ENCODE peak calls at places on chromosomes 4 and X, in ten cellular contexts. One of them, this sample, is unnamed.

GRCh38 chr4:72286185-72286584 is 254.4 kb downstream of the NPFFR2 start:
- DNase-seq in fibroblast of lung: peak
- DNase-seq in mammary epithelial cell: peak
- DNase-seq in ovary: no peak
- DNase-seq in astrocyte: peak
- DNase-seq in thoracic aorta: no peak
- DNase-seq in PC-3: peak
- DNase-seq in adrenal gland: no peak
- DNase-seq in left ventricle myocardium inferior: no peak
- DNase-seq in psoas muscle: no peak
- DNase-seq in this sample: no peak

GRCh38 chr4:114237997-114238396 is 258.6 kb upstream of the ARSJ start:
- DNase-seq in psoas muscle: no peak
- DNase-seq in left ventricle myocardium inferior: no peak
- DNase-seq in ovary: no peak
- DNase-seq in PC-3: no peak
- DNase-seq in adrenal gland: no peak
- DNase-seq in fibroblast of lung: no peak
- DNase-seq in mammary epithelial cell: no peak
- DNase-seq in astrocyte: no peak
- DNase-seq in thoracic aorta: no peak
- DNase-seq in this sample: no peak

GRCh38 chr4:54139332-54139731 is 39.4 kb downstream of the GSX2 start:
- DNase-seq in ovary: no peak
- DNase-seq in PC-3: no peak
- DNase-seq in psoas muscle: no peak
- DNase-seq in fibroblast of lung: no peak
- DNase-seq in mammary epithelial cell: no peak
- DNase-seq in astrocyte: no peak
- DNase-seq in adrenal gland: no peak
- DNase-seq in left ventricle myocardium inferior: peak
- DNase-seq in thoracic aorta: no peak
- DNase-seq in this sample: no peak

GRCh38 chr4:68267433-68267944 is 22.0 kb upstream of the TMPRSS11B start:
- DNase-seq in psoas muscle: no peak
- DNase-seq in thoracic aorta: no peak
- DNase-seq in PC-3: peak
- DNase-seq in fibroblast of lung: peak
- DNase-seq in astrocyte: peak
- DNase-seq in ovary: no peak
- DNase-seq in left ventricle myocardium inferior: no peak
- DNase-seq in mammary epithelial cell: peak
- DNase-seq in adrenal gland: no peak
- DNase-seq in this sample: peak

GRCh38 chrX:54397113-54397512 is 39.3 kb upstream of the WNK3 start:
- DNase-seq in mammary epithelial cell: peak
- DNase-seq in thoracic aorta: no peak
- DNase-seq in adrenal gland: no peak
- DNase-seq in fibroblast of lung: peak
- DNase-seq in astrocyte: no peak
- DNase-seq in left ventricle myocardium inferior: no peak
- DNase-seq in PC-3: no peak
- DNase-seq in ovary: no peak
- DNase-seq in psoas muscle: no peak
- DNase-seq in this sample: no peak

GRCh38 chr4:7365472-7366179 is 69.1 kb downstream of the PSAPL1 start:
- DNase-seq in psoas muscle: no peak
- DNase-seq in thoracic aorta: no peak
- DNase-seq in left ventricle myocardium inferior: peak
- DNase-seq in astrocyte: no peak
- DNase-seq in adrenal gland: no peak
- DNase-seq in PC-3: no peak
- DNase-seq in fibroblast of lung: no peak
- DNase-seq in mammary epithelial cell: no peak
- DNase-seq in ovary: no peak
- DNase-seq in this sample: no peak

GRCh38 chrX:75229774-75230173 is 44.1 kb upstream of the UPRT start:
- DNase-seq in adrenal gland: no peak
- DNase-seq in psoas muscle: no peak
- DNase-seq in mammary epithelial cell: no peak
- DNase-seq in PC-3: no peak
- DNase-seq in fibroblast of lung: no peak
- DNase-seq in astrocyte: no peak
- DNase-seq in left ventricle myocardium inferior: no peak
- DNase-seq in thoracic aorta: no peak
- DNase-seq in ovary: no peak
- DNase-seq in this sample: no peak

GRCh38 chrX:67636532-67636931 is 92.7 kb downstream of the AR start:
- DNase-seq in left ventricle myocardium inferior: no peak
- DNase-seq in astrocyte: peak
- DNase-seq in ovary: no peak
- DNase-seq in fibroblast of lung: peak
- DNase-seq in psoas muscle: no peak
- DNase-seq in mammary epithelial cell: no peak
- DNase-seq in PC-3: no peak
- DNase-seq in adrenal gland: no peak
- DNase-seq in thoracic aorta: no peak
- DNase-seq in this sample: peak

GRCh38 chr4:22343606-22344005 is 172.3 kb downstream of the ADGRA3 start:
- DNase-seq in ovary: no peak
- DNase-seq in fibroblast of lung: no peak
- DNase-seq in mammary epithelial cell: peak
- DNase-seq in psoas muscle: no peak
- DNase-seq in adrenal gland: no peak
- DNase-seq in astrocyte: no peak
- DNase-seq in PC-3: no peak
- DNase-seq in thoracic aorta: no peak
- DNase-seq in left ventricle myocardium inferior: no peak
- DNase-seq in this sample: no peak

GRCh38 chrX:72532371-72532770 is 40.3 kb downstream of the HDAC8 start:
- DNase-seq in mammary epithelial cell: no peak
- DNase-seq in fibroblast of lung: no peak
- DNase-seq in thoracic aorta: no peak
- DNase-seq in PC-3: no peak
- DNase-seq in adrenal gland: no peak
- DNase-seq in astrocyte: no peak
- DNase-seq in ovary: no peak
- DNase-seq in psoas muscle: no peak
- DNase-seq in left ventricle myocardium inferior: no peak
- DNase-seq in this sample: peak

GRCh38 chr4:1169171-1169671 is 3.2 kb downstream of the SPON2 start:
- DNase-seq in mammary epithelial cell: no peak
- DNase-seq in psoas muscle: no peak
- DNase-seq in PC-3: no peak
- DNase-seq in adrenal gland: no peak
- DNase-seq in fibroblast of lung: no peak
- DNase-seq in left ventricle myocardium inferior: no peak
- DNase-seq in thoracic aorta: no peak
- DNase-seq in ovary: peak
- DNase-seq in astrocyte: no peak
- DNase-seq in this sample: no peak

GRCh38 chr4:76420311-76420710 is 630 bp downstream of the CCDC158 start:
- DNase-seq in mammary epithelial cell: no peak
- DNase-seq in adrenal gland: no peak
- DNase-seq in PC-3: no peak
- DNase-seq in fibroblast of lung: no peak
- DNase-seq in ovary: no peak
- DNase-seq in psoas muscle: no peak
- DNase-seq in astrocyte: no peak
- DNase-seq in left ventricle myocardium inferior: no peak
- DNase-seq in thoracic aorta: no peak
- DNase-seq in this sample: no peak

GRCh38 chr4:128484896-128485295 is 197.3 kb upstream of the PGRMC2 start:
- DNase-seq in fibroblast of lung: no peak
- DNase-seq in left ventricle myocardium inferior: no peak
- DNase-seq in thoracic aorta: no peak
- DNase-seq in PC-3: no peak
- DNase-seq in astrocyte: no peak
- DNase-seq in adrenal gland: no peak
- DNase-seq in psoas muscle: no peak
- DNase-seq in ovary: no peak
- DNase-seq in mammary epithelial cell: no peak
- DNase-seq in this sample: no peak

GRCh38 chr4:101944649-101945048 is 154.1 kb downstream of the BANK1 start:
- DNase-seq in fibroblast of lung: peak
- DNase-seq in adrenal gland: no peak
- DNase-seq in psoas muscle: no peak
- DNase-seq in astrocyte: peak
- DNase-seq in thoracic aorta: no peak
- DNase-seq in PC-3: peak
- DNase-seq in left ventricle myocardium inferior: no peak
- DNase-seq in ovary: no peak
- DNase-seq in mammary epithelial cell: peak
- DNase-seq in this sample: peak

GRCh38 chr4:83390965-83391364 is 56.3 kb upstream of the HPSE start:
- DNase-seq in ovary: no peak
- DNase-seq in mammary epithelial cell: no peak
- DNase-seq in adrenal gland: no peak
- DNase-seq in psoas muscle: no peak
- DNase-seq in left ventricle myocardium inferior: no peak
- DNase-seq in thoracic aorta: no peak
- DNase-seq in fibroblast of lung: no peak
- DNase-seq in astrocyte: no peak
- DNase-seq in PC-3: no peak
- DNase-seq in this sample: no peak

DNA sequence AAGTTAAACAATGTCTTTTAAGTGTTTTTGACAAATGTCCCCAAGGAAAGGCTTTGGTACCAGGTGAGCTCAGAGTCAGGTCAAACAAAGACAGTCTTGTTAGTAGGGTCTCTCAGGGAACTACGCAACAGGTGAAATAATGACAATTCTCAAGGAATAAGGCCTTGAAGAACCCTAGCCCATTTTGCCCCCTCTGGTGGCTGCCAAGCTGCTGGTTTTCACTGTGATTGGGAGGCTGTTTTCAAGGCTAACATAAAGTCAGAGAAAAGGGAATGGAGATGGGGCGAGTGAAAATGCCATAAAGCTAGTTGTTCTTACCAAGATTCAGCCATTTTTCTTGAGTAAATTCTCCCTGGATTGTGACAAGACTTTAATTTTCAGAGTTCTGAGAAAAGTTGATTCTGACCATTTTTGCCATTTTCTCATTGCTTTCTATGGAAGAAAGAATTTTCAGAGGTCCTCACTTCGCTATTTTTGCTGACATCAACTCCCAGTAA is 58.7 kb downstream of the RWDD4 start:
- DNase-seq in adrenal gland: no peak
- DNase-seq in left ventricle myocardium inferior: no peak
- DNase-seq in ovary: no peak
- DNase-seq in astrocyte: no peak
- DNase-seq in psoas muscle: no peak
- DNase-seq in PC-3: peak
- DNase-seq in mammary epithelial cell: no peak
- DNase-seq in fibroblast of lung: no peak
- DNase-seq in thoracic aorta: no peak
- DNase-seq in this sample: peak
- TF ChIP-seq CTCF in adrenal gland: peak
- TF ChIP-seq CTCF in left ventricle myocardium inferior: peak
- TF ChIP-seq CTCF in ovary: no peak
- TF ChIP-seq CTCF in astrocyte: peak
- TF ChIP-seq CTCF in psoas muscle: no peak
- TF ChIP-seq CTCF in PC-3: peak
- TF ChIP-seq CTCF in mammary epithelial cell: peak
- TF ChIP-seq CTCF in fibroblast of lung: peak
- TF ChIP-seq CTCF in thoracic aorta: no peak
- TF ChIP-seq CTCF in this sample: peak

GRCh38 chrX:132483951-132484350 is 4.9 kb downstream of the MBNL3 start:
- DNase-seq in psoas muscle: no peak
- DNase-seq in adrenal gland: no peak
- DNase-seq in left ventricle myocardium inferior: no peak
- DNase-seq in ovary: no peak
- DNase-seq in PC-3: no peak
- DNase-seq in fibroblast of lung: no peak
- DNase-seq in astrocyte: no peak
- DNase-seq in mammary epithelial cell: no peak
- DNase-seq in thoracic aorta: no peak
- DNase-seq in this sample: no peak
- H3K27ac ChIP-seq in psoas muscle: no peak
- H3K27ac ChIP-seq in adrenal gland: no peak
- H3K27ac ChIP-seq in left ventricle myocardium inferior: no peak
- H3K27ac ChIP-seq in ovary: no peak
- H3K27ac ChIP-seq in PC-3: no peak
- H3K27ac ChIP-seq in fibroblast of lung: no peak
- H3K27ac ChIP-seq in astrocyte: no peak
- H3K27ac ChIP-seq in mammary epithelial cell: no peak
- H3K27ac ChIP-seq in thoracic aorta: no peak
- H3K27ac ChIP-seq in this sample: no peak

GRCh38 chrX:80334583-80334982 is 85.7 kb upstream of the TENT5D start:
- DNase-seq in mammary epithelial cell: no peak
- DNase-seq in astrocyte: no peak
- DNase-seq in adrenal gland: no peak
- DNase-seq in left ventricle myocardium inferior: no peak
- DNase-seq in fibroblast of lung: no peak
- DNase-seq in ovary: no peak
- DNase-seq in psoas muscle: no peak
- DNase-seq in thoracic aorta: no peak
- DNase-seq in PC-3: no peak
- DNase-seq in this sample: no peak
- H3K4me3 ChIP-seq in mammary epithelial cell: peak
- H3K4me3 ChIP-seq in astrocyte: peak
- H3K4me3 ChIP-seq in adrenal gland: no peak
- H3K4me3 ChIP-seq in left ventricle myocardium inferior: peak
- H3K4me3 ChIP-seq in fibroblast of lung: peak
- H3K4me3 ChIP-seq in ovary: peak
- H3K4me3 ChIP-seq in psoas muscle: peak
- H3K4me3 ChIP-seq in thoracic aorta: peak
- H3K4me3 ChIP-seq in PC-3: peak
- H3K4me3 ChIP-seq in this sample: no peak

GRCh38 chrX:119036369-119037029 is 36.3 kb upstream of the CT47C1 start:
- DNase-seq in mammary epithelial cell: no peak
- DNase-seq in ovary: no peak
- DNase-seq in adrenal gland: no peak
- DNase-seq in astrocyte: no peak
- DNase-seq in PC-3: peak
- DNase-seq in psoas muscle: no peak
- DNase-seq in fibroblast of lung: no peak
- DNase-seq in thoracic aorta: no peak
- DNase-seq in left ventricle myocardium inferior: no peak
- DNase-seq in this sample: no peak

GRCh38 chrX:119041175-119041574 is 31.6 kb upstream of the CT47C1 start:
- DNase-seq in adrenal gland: peak
- DNase-seq in mammary epithelial cell: peak
- DNase-seq in thoracic aorta: peak
- DNase-seq in ovary: peak
- DNase-seq in fibroblast of lung: peak
- DNase-seq in astrocyte: peak
- DNase-seq in left ventricle myocardium inferior: peak
- DNase-seq in PC-3: peak
- DNase-seq in psoas muscle: peak
- DNase-seq in this sample: peak

GRCh38 chrX:119042040-119042439 is 30.8 kb upstream of the CT47C1 start:
- DNase-seq in thoracic aorta: no peak
- DNase-seq in left ventricle myocardium inferior: no peak
- DNase-seq in adrenal gland: no peak
- DNase-seq in mammary epithelial cell: no peak
- DNase-seq in astrocyte: no peak
- DNase-seq in PC-3: no peak
- DNase-seq in psoas muscle: no peak
- DNase-seq in fibroblast of lung: no peak
- DNase-seq in ovary: no peak
- DNase-seq in this sample: no peak

GRCh38 chrX:119042996-119043395 is 29.8 kb upstream of the CT47C1 start:
- DNase-seq in PC-3: peak
- DNase-seq in fibroblast of lung: no peak
- DNase-seq in psoas muscle: no peak
- DNase-seq in adrenal gland: no peak
- DNase-seq in left ventricle myocardium inferior: no peak
- DNase-seq in thoracic aorta: no peak
- DNase-seq in mammary epithelial cell: no peak
- DNase-seq in ovary: no peak
- DNase-seq in astrocyte: no peak
- DNase-seq in this sample: no peak

GRCh38 chrX:119040432-119040831 is 32.4 kb upstream of the CT47C1 start:
- DNase-seq in astrocyte: peak
- DNase-seq in thoracic aorta: no peak
- DNase-seq in ovary: no peak
- DNase-seq in left ventricle myocardium inferior: no peak
- DNase-seq in PC-3: no peak
- DNase-seq in psoas muscle: no peak
- DNase-seq in fibroblast of lung: peak
- DNase-seq in mammary epithelial cell: no peak
- DNase-seq in adrenal gland: no peak
- DNase-seq in this sample: no peak
- TF ChIP-seq CTCF in astrocyte: no peak
- TF ChIP-seq CTCF in thoracic aorta: no peak
- TF ChIP-seq CTCF in ovary: no peak
- TF ChIP-seq CTCF in left ventricle myocardium inferior: no peak
- TF ChIP-seq CTCF in PC-3: no peak
- TF ChIP-seq CTCF in psoas muscle: no peak
- TF ChIP-seq CTCF in fibroblast of lung: no peak
- TF ChIP-seq CTCF in mammary epithelial cell: no peak
- TF ChIP-seq CTCF in adrenal gland: no peak
- TF ChIP-seq CTCF in this sample: no peak